ENCODE peak calls at places on chromosome 13, in seven cellular contexts. T, R, K, Z, U, W and Q are unnamed samples.

GRCh38 chr13:66214467-66214866 is 1015.7 kb downstream of the PCDH9 start:
- DNase-seq in T (no peak), R (no peak), K (no peak), Z (no peak), U (no peak), W (no peak), Q (no peak)

GRCh38 chr13:110062077-110062776 is 244.7 kb downstream of the COL4A1 start:
- DNase-seq in T (no peak), R (no peak), K (no peak), Z (no peak), U (peak), W (no peak), Q (no peak)

GRCh38 chr13:27035892-27036235 is 135.7 kb downstream of the USP12 start:
- DNase-seq in T (no peak), R (peak), K (peak), Z (no peak), U (no peak), W (no peak), Q (no peak)

GRCh38 chr13:44755872-44756271 is 179.7 kb upstream of the TSC22D1 start:
- DNase-seq in T (no peak), R (peak), K (peak), Z (no peak), U (no peak), W (no peak), Q (no peak)

GRCh38 chr13:29718694-29719093 is 123.2 kb upstream of the SLC7A1 start:
- DNase-seq in T (no peak), R (no peak), K (no peak), Z (no peak), U (no peak), W (no peak), Q (no peak)

GRCh38 chr13:28173793-28174192 is 35.4 kb downstream of the PAN3 start:
- DNase-seq in T (no peak), R (no peak), K (no peak), Z (no peak), U (no peak), W (no peak), Q (no peak)

GRCh38 chr13:84607614-84608013 is 725.3 kb upstream of the SLITRK1 start:
- DNase-seq in T (no peak), R (peak), K (peak), Z (no peak), U (no peak), W (no peak), Q (no peak)

GRCh38 chr13:61316647-61317046 is 99.0 kb downstream of the PCDH20 start:
- DNase-seq in T (no peak), R (no peak), K (no peak), Z (no peak), U (no peak), W (no peak), Q (peak)

GRCh38 chr13:88005188-88005587 is 334.0 kb downstream of the SLITRK5 start:
- DNase-seq in T (no peak), R (no peak), K (no peak), Z (no peak), U (no peak), W (no peak), Q (peak)

GRCh38 chr13:73103238-73103637 is 44.4 kb downstream of the KLF5 start:
- DNase-seq in T (no peak), R (no peak), K (no peak), Z (no peak), U (no peak), W (no peak), Q (no peak)

GRCh38 chr13:48891586-48891985 is 84.1 kb upstream of the FNDC3A start:
- DNase-seq in T (no peak), R (peak), K (peak), Z (no peak), U (no peak), W (no peak), Q (no peak)

GRCh38 chr13:79405501-79405830 is 589 bp downstream of the RBM26 start:
- DNase-seq in T (no peak), R (no peak), K (peak), Z (no peak), U (no peak), W (no peak), Q (peak)

GRCh38 chr13:21328836-21329477 is 130.1 kb downstream of the ZDHHC20 start:
- DNase-seq in T (no peak), R (no peak), K (no peak), Z (no peak), U (no peak), W (no peak), Q (no peak)

GRCh38 chr13:45196622-45197021 is 4.2 kb downstream of the KCTD4 start:
- DNase-seq in T (no peak), R (peak), K (peak), Z (no peak), U (no peak), W (no peak), Q (no peak)

GRCh38 chr13:30256713-30257432 is 50.5 kb downstream of the KATNAL1 start:
- DNase-seq in T (no peak), R (no peak), K (peak), Z (no peak), U (no peak), W (no peak), Q (no peak)

GRCh38 chr13:50015263-50015662 is at the start of gene KCNRG:
- DNase-seq in T (no peak), R (no peak), K (peak), Z (no peak), U (no peak), W (no peak), Q (no peak)

GRCh38 chr13:26679411-26679810 is 81.2 kb downstream of the GPR12 start:
- DNase-seq in T (no peak), R (peak), K (peak), Z (no peak), U (no peak), W (no peak), Q (no peak)

GRCh38 chr13:22012676-22013075 is 341.8 kb downstream of the FGF9 start:
- DNase-seq in T (no peak), R (no peak), K (no peak), Z (no peak), U (no peak), W (no peak), Q (no peak)

GRCh38 chr13:60396783-60397692 is at the start of gene TDRD3:
- DNase-seq in T (peak), R (peak), K (peak), Z (peak), U (peak), W (peak), Q (peak)

GRCh38 chr13:20943519-20944012 is 41.0 kb upstream of the XPO4 start:
- DNase-seq in T (peak), R (peak), K (peak), Z (peak), U (peak), W (peak), Q (peak)

GRCh38 chr13:102227696-102228095 is 174.2 kb downstream of the FGF14 start:
- DNase-seq in T (no peak), R (no peak), K (no peak), Z (no peak), U (no peak), W (no peak), Q (no peak)

GRCh38 chr13:109654341-109655205 is 131.8 kb downstream of the IRS2 start:
- DNase-seq in T (no peak), R (no peak), K (peak), Z (no peak), U (no peak), W (no peak), Q (peak)

GRCh38 chr13:29059837-29060236 is 239.7 kb downstream of the MTUS2 start:
- DNase-seq in T (no peak), R (no peak), K (no peak), Z (no peak), U (peak), W (no peak), Q (no peak)

GRCh38 chr13:75889427-75889826 is 253.3 kb downstream of the LMO7 start:
- DNase-seq in T (no peak), R (no peak), K (no peak), Z (no peak), U (no peak), W (no peak), Q (no peak)

GRCh38 chr13:20492641-20493040 is 33.0 kb downstream of the CRYL1 start:
- DNase-seq in T (no peak), R (peak), K (peak), Z (no peak), U (no peak), W (no peak), Q (peak)

GRCh38 chr13:42650470-42650869 is 76.5 kb downstream of the TNFSF11 start:
- DNase-seq in T (no peak), R (no peak), K (no peak), Z (no peak), U (no peak), W (no peak), Q (no peak)

GRCh38 chr13:29722415-29722814 is 126.9 kb upstream of the SLC7A1 start:
- DNase-seq in T (no peak), R (no peak), K (no peak), Z (no peak), U (no peak), W (no peak), Q (no peak)

GRCh38 chr13:61123533-61124269 is 291.9 kb downstream of the PCDH20 start:
- DNase-seq in T (no peak), R (no peak), K (no peak), Z (no peak), U (no peak), W (no peak), Q (no peak)

GRCh38 chr13:92265408-92265807 is 867.0 kb downstream of the GPC5 start:
- DNase-seq in T (no peak), R (no peak), K (peak), Z (no peak), U (no peak), W (no peak), Q (no peak)

GRCh38 chr13:92260363-92260762 is 861.9 kb downstream of the GPC5 start:
- DNase-seq in T (no peak), R (no peak), K (no peak), Z (no peak), U (no peak), W (no peak), Q (peak)

GRCh38 chr13:92255533-92255932 is 857.1 kb downstream of the GPC5 start:
- DNase-seq in T (no peak), R (no peak), K (no peak), Z (no peak), U (no peak), W (no peak), Q (no peak)

GRCh38 chr13:92259523-92259922 is 861.1 kb downstream of the GPC5 start:
- DNase-seq in T (no peak), R (no peak), K (no peak), Z (no peak), U (no peak), W (no peak), Q (no peak)
- TF ChIP-seq CTCF in T (no peak), R (no peak), K (no peak), Z (no peak), U (no peak), W (no peak), Q (no peak)

GRCh38 chr13:24006520-24007248 is 109.4 kb upstream of the C1QTNF9B start:
- DNase-seq in T (peak), R (no peak), K (no peak), Z (no peak), U (no peak), W (no peak), Q (no peak)
- TF ChIP-seq CTCF in T (no peak), R (no peak), K (no peak), Z (no peak), U (no peak), W (no peak), Q (no peak)

GRCh38 chr13:97266328-97266727 is 44.2 kb downstream of the MBNL2 start:
- DNase-seq in T (no peak), R (no peak), K (no peak), Z (no peak), U (no peak), W (no peak), Q (peak)

GRCh38 chr13:97267418-97268059 is 45.4 kb downstream of the MBNL2 start:
- DNase-seq in T (no peak), R (no peak), K (no peak), Z (no peak), U (no peak), W (no peak), Q (no peak)

GRCh38 chr13:97269603-97270002 is 47.5 kb downstream of the MBNL2 start:
- DNase-seq in T (no peak), R (no peak), K (no peak), Z (no peak), U (no peak), W (no peak), Q (no peak)

GRCh38 chr13:97266734-97267417 is 44.7 kb downstream of the MBNL2 start:
- DNase-seq in T (no peak), R (peak), K (peak), Z (no peak), U (no peak), W (no peak), Q (peak)

GRCh38 chr13:97268772-97269171 is 46.6 kb downstream of the MBNL2 start:
- DNase-seq in T (no peak), R (no peak), K (peak), Z (no peak), U (no peak), W (no peak), Q (no peak)
- TF ChIP-seq CTCF in T (no peak), R (peak), K (peak), Z (no peak), U (no peak), W (no peak), Q (no peak)

DNA sequence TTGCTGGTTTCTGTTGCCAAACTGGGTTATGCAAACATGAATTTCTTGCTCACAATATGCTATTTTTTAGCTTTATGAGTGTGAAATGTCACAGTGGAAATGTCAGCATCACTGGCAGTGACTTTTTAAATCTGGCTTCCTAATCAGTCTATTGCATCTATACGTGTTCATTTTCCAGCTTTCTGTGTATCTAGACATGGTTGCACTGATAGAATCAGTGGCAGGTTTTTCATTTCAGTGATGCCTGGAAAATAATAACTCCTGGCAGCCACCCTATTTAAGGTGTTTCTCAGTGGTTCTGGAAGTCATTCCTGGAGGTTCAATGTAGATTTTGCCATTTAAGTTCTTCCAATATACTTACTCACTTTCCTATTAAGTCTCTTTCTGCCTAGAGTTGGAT is 146.7 kb downstream of the SLITRK6 start:
- DNase-seq in T (no peak), R (no peak), K (no peak), Z (no peak), U (no peak), W (no peak), Q (no peak)
- TF ChIP-seq CTCF in T (no peak), R (no peak), K (no peak), Z (no peak), U (no peak), W (no peak), Q (no peak)

DNA sequence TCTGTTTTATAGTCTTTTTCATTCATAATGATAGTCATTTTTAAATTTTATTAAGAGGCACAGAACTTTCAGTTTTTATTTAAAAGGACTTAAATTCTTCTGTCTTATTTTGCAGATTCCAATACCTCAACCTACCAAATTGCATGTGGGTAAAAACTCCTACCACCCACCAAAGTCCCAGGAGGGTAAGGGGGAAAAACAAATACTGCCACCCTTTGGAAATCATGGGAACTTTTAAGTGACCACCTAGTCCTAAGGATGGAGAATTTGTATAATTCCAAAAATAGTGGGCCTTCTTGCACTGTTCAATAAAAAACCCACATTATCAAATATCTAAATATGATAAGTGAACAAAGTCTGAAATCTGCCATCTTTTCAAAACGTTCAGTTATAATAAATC is 9.7 kb downstream of the SUPT20H start:
- DNase-seq in T (no peak), R (no peak), K (no peak), Z (no peak), U (no peak), W (no peak), Q (no peak)
- TF ChIP-seq CTCF in T (no peak), R (peak), K (peak), Z (no peak), U (no peak), W (no peak), Q (peak)

DNA sequence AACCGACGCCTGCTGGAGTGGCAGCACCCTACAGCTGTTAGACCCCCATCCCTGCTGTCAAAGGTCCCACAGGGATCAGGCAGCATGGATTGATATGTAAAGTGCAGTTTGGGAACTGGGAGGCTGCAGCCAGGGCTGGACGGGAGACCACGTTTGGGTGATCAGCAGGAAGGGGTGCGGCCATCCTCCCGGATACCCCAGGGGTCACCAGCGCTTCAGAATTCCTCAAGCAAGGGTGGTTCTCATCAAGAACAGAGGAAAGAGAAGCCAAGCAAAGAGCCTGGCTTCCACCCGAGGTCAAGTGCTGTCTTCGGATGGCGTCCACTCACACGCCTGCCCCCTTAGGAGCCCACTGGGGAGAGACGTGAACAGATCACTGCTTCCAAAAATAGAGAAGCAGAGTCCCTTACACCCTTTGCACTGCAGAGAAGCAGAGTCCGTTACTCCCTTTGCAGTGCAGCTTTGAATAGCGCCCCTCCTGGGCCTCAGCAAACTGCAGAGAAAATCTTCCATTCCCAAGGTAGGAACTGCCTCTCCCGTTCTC is 35.5 kb downstream of the DHRS12 start:
- DNase-seq in T (no peak), R (no peak), K (no peak), Z (no peak), U (no peak), W (no peak), Q (no peak)
- TF ChIP-seq CTCF in T (no peak), R (peak), K (peak), Z (no peak), U (no peak), W (no peak), Q (peak)

DNA sequence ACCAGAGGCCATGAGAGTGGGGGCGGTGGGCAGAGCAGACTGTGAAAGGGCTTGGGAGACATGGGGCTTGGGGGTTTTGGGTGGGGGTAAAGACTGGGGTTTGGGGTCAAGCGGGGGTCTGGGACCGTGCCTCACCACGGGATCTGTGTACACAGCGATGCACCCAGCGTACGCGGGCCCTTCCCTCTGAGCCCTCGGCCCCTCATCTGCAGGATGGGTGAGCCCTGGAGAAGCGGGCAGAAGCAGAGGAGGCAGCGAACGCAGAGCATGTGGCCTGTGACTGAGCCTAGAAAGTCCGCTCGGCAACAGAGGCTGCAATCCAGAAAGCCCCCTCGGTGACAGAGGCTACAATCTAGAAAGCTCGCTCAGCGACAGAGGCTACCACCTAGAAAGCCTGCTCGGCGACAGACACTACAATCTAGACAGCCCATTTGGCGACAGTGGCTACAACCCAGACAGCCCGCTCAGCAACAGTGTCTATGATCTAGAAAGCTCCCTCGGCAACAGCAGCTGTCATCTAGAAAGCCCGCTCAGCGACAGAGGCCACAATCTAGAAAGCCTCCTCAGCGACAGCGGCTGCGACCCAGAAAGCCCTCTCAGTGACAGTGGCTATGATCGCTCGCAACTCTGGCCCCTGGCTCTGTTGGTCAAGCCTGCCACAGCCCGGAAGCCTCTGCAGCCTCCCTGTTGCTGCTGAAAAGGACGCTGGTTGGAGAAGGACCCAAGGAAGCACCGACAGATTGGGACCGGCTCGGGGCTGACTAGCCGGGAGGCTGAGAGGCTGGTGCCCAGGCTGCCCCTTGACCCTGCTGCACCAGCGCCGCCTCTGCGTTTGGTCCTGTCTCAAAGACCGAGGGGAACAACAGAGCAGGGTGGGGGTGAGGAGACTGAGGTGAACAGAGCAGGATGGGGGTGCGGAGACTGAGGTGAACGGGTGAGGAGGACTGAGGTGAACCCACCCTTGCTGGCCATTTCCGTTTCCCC is 68.6 kb downstream of the SPACA7 start:
- DNase-seq in T (no peak), R (no peak), K (no peak), Z (no peak), U (no peak), W (no peak), Q (no peak)
- TF ChIP-seq CTCF in T (no peak), R (no peak), K (no peak), Z (no peak), U (no peak), W (no peak), Q (no peak)

GRCh38 chr13:113211774-113212173 is 2.4 kb downstream of the CUL4A start:
- DNase-seq in T (no peak), R (no peak), K (no peak), Z (no peak), U (no peak), W (no peak), Q (peak)
- TF ChIP-seq CTCF in T (no peak), R (peak), K (peak), Z (no peak), U (no peak), W (no peak), Q (peak)